ENCODE peak calls at places on chromosomes 11 and 22, in eight cellular contexts. I is kidney tubule cell, S is BJ, X is WERI-Rb-1, O is brain pericyte, B is NCI-H1092, L is ovary, C is pancreas. M is an unnamed sample.

GRCh38 chr11:36601145-36601544 is 3.1 kb upstream of the RAG2 start:
- DNase-seq in I (no peak), S (no peak), X (no peak), O (no peak), B (no peak), L (no peak), C (no peak), M (no peak)

GRCh38 chr11:70885721-70886305 is 366.6 kb downstream of the SHANK2 start:
- DNase-seq in I (peak; percentile 7), S (no peak), X (no peak), O (no peak), B (no peak), L (no peak), C (no peak), M (no peak)

GRCh38 chr11:73423506-73423905 is 47.3 kb downstream of the RELT start:
- DNase-seq in I (peak; percentile 46), S (no peak), X (no peak), O (no peak), B (no peak), L (no peak), C (no peak), M (no peak)

GRCh38 chr11:69311767-69312385 is 17.9 kb downstream of the MYEOV start:
- DNase-seq in I (no peak), S (no peak), X (no peak), O (no peak), B (no peak), L (no peak), C (no peak), M (no peak)

GRCh38 chr22:37207981-37208380 is 4.3 kb downstream of the SSTR3 start:
- DNase-seq in I (no peak), S (no peak), X (no peak), O (no peak), B (no peak), L (no peak), C (no peak), M (no peak)

GRCh38 chr11:56624661-56625110 is 10.0 kb upstream of the OR5M1 start:
- DNase-seq in I (peak; percentile 85), S (no peak), X (no peak), O (no peak), B (peak; percentile 9), L (no peak), C (no peak), M (peak; percentile 56)

GRCh38 chr22:28440517-28441366 is 238.9 kb downstream of the TTC28 start:
- DNase-seq in I (peak; percentile 22), S (no peak), X (no peak), O (no peak), B (no peak), L (no peak), C (peak; percentile 19), M (no peak)

GRCh38 chr11:76617553-76618265 is 52.8 kb downstream of the LRRC32 start:
- DNase-seq in I (peak; percentile 25), S (no peak), X (no peak), O (no peak), B (no peak), L (no peak), C (no peak), M (no peak)

GRCh38 chr11:20110908-20111669 is 49.2 kb downstream of the DBX1 start:
- DNase-seq in I (peak; percentile 72), S (peak; percentile 98), X (peak; percentile 84), O (peak; percentile 68), B (peak; percentile 50), L (peak; percentile 44), C (peak; percentile 46), M (peak; percentile 77)

GRCh38 chr11:64794526-64794925 is 8.5 kb downstream of the MAP4K2 start:
- DNase-seq in I (no peak), S (no peak), X (no peak), O (no peak), B (no peak), L (no peak), C (no peak), M (no peak)

GRCh38 chr22:49513358-49513851 is 314.3 kb downstream of the BRD1 start:
- DNase-seq in I (no peak), S (no peak), X (no peak), O (no peak), B (no peak), L (no peak), C (no peak), M (no peak)

GRCh38 chr22:17665884-17666283 is 27.3 kb downstream of the BCL2L13 start:
- DNase-seq in I (no peak), S (no peak), X (no peak), O (no peak), B (no peak), L (no peak), C (no peak), M (no peak)

GRCh38 chr11:60934091-60934789 is 10.0 kb downstream of the TMEM132A start:
- DNase-seq in I (no peak), S (no peak), X (no peak), O (no peak), B (no peak), L (no peak), C (no peak), M (no peak)

GRCh38 chr11:7384691-7385090 is 100.6 kb upstream of the OLFML1 start:
- DNase-seq in I (no peak), S (no peak), X (no peak), O (no peak), B (no peak), L (no peak), C (no peak), M (no peak)

GRCh38 chr22:28817919-28818859 is 17.8 kb upstream of the XBP1 start:
- DNase-seq in I (peak; percentile 47), S (no peak), X (no peak), O (no peak), B (peak; percentile 31), L (no peak), C (peak; percentile 97), M (peak; percentile 64)

GRCh38 chr22:21710156-21710555 is 25.4 kb downstream of the YPEL1 start:
- DNase-seq in I (peak; percentile 60), S (no peak), X (no peak), O (no peak), B (no peak), L (no peak), C (no peak), M (no peak)

GRCh38 chr11:67665537-67666302 is 8.7 kb downstream of the ALDH3B2 start:
- DNase-seq in I (peak; percentile 28), S (no peak), X (peak; percentile 61), O (no peak), B (no peak), L (no peak), C (no peak), M (peak; percentile 9)

GRCh38 chr22:41511521-41511968 is 32.7 kb downstream of the POLR3H start:
- DNase-seq in I (no peak), S (no peak), X (no peak), O (no peak), B (no peak), L (no peak), C (no peak), M (no peak)

GRCh38 chr22:31081963-31082605 is 966 bp downstream of the SMTN start:
- DNase-seq in I (peak; percentile 86), S (no peak), X (no peak), O (no peak), B (no peak), L (no peak), C (no peak), M (no peak)

GRCh38 chr11:79623375-79623774 is 182.5 kb upstream of the TENM4 start:
- DNase-seq in I (no peak), S (no peak), X (no peak), O (no peak), B (no peak), L (no peak), C (no peak), M (no peak)

GRCh38 chr11:14358729-14359439 is at the start of gene RRAS2:
- DNase-seq in I (peak; percentile 81), S (no peak), X (peak; percentile 78), O (no peak), B (peak; percentile 53), L (peak; percentile 84), C (peak; percentile 69), M (peak; percentile 79)

GRCh38 chr11:62573006-62573591 is 592 bp downstream of the EEF1G start:
- DNase-seq in I (peak; percentile 28), S (no peak), X (no peak), O (no peak), B (no peak), L (no peak), C (no peak), M (peak; percentile 23)

GRCh38 chr11:81470446-81470845 is 1263.2 kb downstream of the FAM181B start:
- DNase-seq in I (no peak), S (no peak), X (no peak), O (no peak), B (no peak), L (no peak), C (no peak), M (peak; percentile 1)

GRCh38 chr11:119505861-119506260 is 82.9 kb upstream of the THY1 start:
- DNase-seq in I (no peak), S (no peak), X (no peak), O (no peak), B (peak; percentile 42), L (peak; percentile 57), C (no peak), M (peak; percentile 41)

GRCh38 chr11:18802381-18803257 is 11.0 kb upstream of the PTPN5 start:
- DNase-seq in I (peak; percentile 73), S (peak; percentile 18), X (peak; percentile 53), O (no peak), B (peak; percentile 17), L (no peak), C (peak; percentile 47), M (peak; percentile 70)

GRCh38 chr11:117870176-117870952 is 6.1 kb downstream of the FXYD6 start:
- DNase-seq in I (no peak), S (no peak), X (no peak), O (no peak), B (peak; percentile 59), L (no peak), C (no peak), M (no peak)

GRCh38 chr22:48953830-48954229 is 873.8 kb downstream of the BRD1 start:
- DNase-seq in I (no peak), S (no peak), X (no peak), O (no peak), B (no peak), L (no peak), C (no peak), M (no peak)

GRCh38 chr22:43198126-43198525 is 11.2 kb upstream of the TTLL12 start:
- DNase-seq in I (no peak), S (no peak), X (no peak), O (no peak), B (no peak), L (no peak), C (no peak), M (no peak)

M was measured in NCI-H82.